ENCODE peak calls at places on chromosomes 4 and X, in eight cellular contexts. N, B, T, U, Z, S, Q and V are unnamed samples.

GRCh38 chr4:182593864-182594263 is 323.3 kb downstream of the DCTD start:
- DNase-seq in N (peak), B (no peak), T (no peak), U (no peak), Z (no peak), S (no peak), Q (no peak), V (no peak)

GRCh38 chr4:82648356-82648755 is 86.6 kb upstream of the TMEM150C start:
- DNase-seq in N (peak), B (no peak), T (peak), U (no peak), Z (no peak), S (no peak), Q (no peak), V (no peak)

GRCh38 chr4:131098976-131099375 is 2003.0 kb downstream of the C4orf33 start:
- DNase-seq in N (no peak), B (no peak), T (no peak), U (no peak), Z (no peak), S (no peak), Q (no peak), V (no peak)

GRCh38 chrX:109485470-109486340 is 3.8 kb upstream of the GUCY2F start:
- DNase-seq in N (peak), B (peak), T (peak), U (peak), Z (peak), S (peak), Q (peak), V (peak)

GRCh38 chr4:168141733-168142132 is 49.4 kb downstream of the ANXA10 start:
- DNase-seq in N (no peak), B (no peak), T (no peak), U (no peak), Z (no peak), S (no peak), Q (no peak), V (peak)

GRCh38 chr4:11791808-11792207 is 363.1 kb upstream of the HS3ST1 start:
- DNase-seq in N (no peak), B (no peak), T (no peak), U (no peak), Z (no peak), S (no peak), Q (no peak), V (no peak)

GRCh38 chr4:3494501-3494900 is 31.4 kb downstream of the DOK7 start:
- DNase-seq in N (no peak), B (no peak), T (no peak), U (no peak), Z (no peak), S (no peak), Q (no peak), V (no peak)

GRCh38 chr4:150668824-150669223 is 86.9 kb downstream of the MAB21L2 start:
- DNase-seq in N (no peak), B (no peak), T (no peak), U (no peak), Z (no peak), S (no peak), Q (no peak), V (no peak)

GRCh38 chr4:165663411-165663810 is 209.6 kb upstream of the TLL1 start:
- DNase-seq in N (peak), B (no peak), T (no peak), U (no peak), Z (no peak), S (no peak), Q (no peak), V (no peak)

GRCh38 chrX:17525762-17526555 is 151.0 kb downstream of the NHS start:
- DNase-seq in N (no peak), B (no peak), T (no peak), U (no peak), Z (peak), S (no peak), Q (no peak), V (no peak)

GRCh38 chr4:128957459-128957858 is 135.9 kb downstream of the SCLT1 start:
- DNase-seq in N (no peak), B (no peak), T (no peak), U (no peak), Z (no peak), S (no peak), Q (no peak), V (no peak)

GRCh38 chr4:53189011-53189410 is 176.8 kb downstream of the SCFD2 start:
- DNase-seq in N (peak), B (no peak), T (peak), U (no peak), Z (peak), S (no peak), Q (no peak), V (no peak)

GRCh38 chrX:151902813-151903591 is 9.7 kb upstream of the MAGEA4 start:
- DNase-seq in N (peak), B (no peak), T (peak), U (no peak), Z (peak), S (peak), Q (no peak), V (peak)

GRCh38 chr4:155271557-155271956 is 63.1 kb downstream of the NPY2R start:
- DNase-seq in N (peak), B (no peak), T (no peak), U (no peak), Z (no peak), S (no peak), Q (no peak), V (no peak)

GRCh38 chrX:5086388-5086787 is 1142.3 kb downstream of the NLGN4X start:
- DNase-seq in N (no peak), B (no peak), T (no peak), U (no peak), Z (no peak), S (no peak), Q (no peak), V (no peak)

GRCh38 chrX:150163181-150163930 is 199.8 kb upstream of the MAMLD1 start:
- DNase-seq in N (no peak), B (no peak), T (no peak), U (no peak), Z (no peak), S (no peak), Q (no peak), V (peak)

GRCh38 chr4:56389558-56389957 is 2.3 kb upstream of the AASDH start:
- DNase-seq in N (no peak), B (no peak), T (no peak), U (no peak), Z (no peak), S (no peak), Q (peak), V (no peak)

GRCh38 chr4:39323836-39324235 is 42.3 kb downstream of the RFC1 start:
- DNase-seq in N (no peak), B (no peak), T (no peak), U (no peak), Z (no peak), S (no peak), Q (no peak), V (no peak)

GRCh38 chr4:110119880-110120279 is 78.5 kb downstream of the ELOVL6 start:
- DNase-seq in N (peak), B (no peak), T (peak), U (no peak), Z (peak), S (no peak), Q (no peak), V (no peak)

GRCh38 chr4:109721033-109721432 is 8.8 kb downstream of the PLA2G12A start:
- DNase-seq in N (peak), B (no peak), T (peak), U (no peak), Z (peak), S (no peak), Q (no peak), V (no peak)